ENCODE peak calls at places on chromosomes 1 and 21, in ten cellular contexts. One of them, this sample, is unnamed.

GRCh38 chr1:29515188-29515955 is 279.1 kb downstream of the PTPRU start:
- DNase-seq in foreskin fibroblast: no peak
- DNase-seq in HT-29: no peak
- DNase-seq in breast epithelium: no peak
- DNase-seq in T-helper 2 cell: no peak
- DNase-seq in stomach: peak
- DNase-seq in M059J: no peak
- DNase-seq in AG08396: no peak
- DNase-seq in astrocyte: no peak
- DNase-seq in mammary epithelial cell: no peak
- DNase-seq in this sample: no peak

GRCh38 chr1:62273953-62274352 is 45.3 kb downstream of the KANK4 start:
- DNase-seq in foreskin fibroblast: no peak
- DNase-seq in HT-29: no peak
- DNase-seq in breast epithelium: no peak
- DNase-seq in T-helper 2 cell: no peak
- DNase-seq in stomach: no peak
- DNase-seq in M059J: no peak
- DNase-seq in AG08396: no peak
- DNase-seq in astrocyte: no peak
- DNase-seq in mammary epithelial cell: no peak
- DNase-seq in this sample: no peak

GRCh38 chr21:33064623-33064996 is 5.3 kb upstream of the OLIG1 start:
- DNase-seq in foreskin fibroblast: no peak
- DNase-seq in HT-29: no peak
- DNase-seq in breast epithelium: no peak
- DNase-seq in T-helper 2 cell: no peak
- DNase-seq in stomach: no peak
- DNase-seq in M059J: no peak
- DNase-seq in AG08396: no peak
- DNase-seq in astrocyte: no peak
- DNase-seq in mammary epithelial cell: no peak
- DNase-seq in this sample: no peak

GRCh38 chr1:220901906-220902305 is 22.7 kb downstream of the HLX start:
- DNase-seq in foreskin fibroblast: no peak
- DNase-seq in HT-29: no peak
- DNase-seq in breast epithelium: no peak
- DNase-seq in T-helper 2 cell: no peak
- DNase-seq in stomach: no peak
- DNase-seq in M059J: peak
- DNase-seq in AG08396: peak
- DNase-seq in astrocyte: no peak
- DNase-seq in mammary epithelial cell: no peak
- DNase-seq in this sample: peak

GRCh38 chr1:199546323-199546722 is 481.2 kb upstream of the NR5A2 start:
- DNase-seq in foreskin fibroblast: peak
- DNase-seq in HT-29: no peak
- DNase-seq in breast epithelium: no peak
- DNase-seq in T-helper 2 cell: no peak
- DNase-seq in stomach: no peak
- DNase-seq in M059J: peak
- DNase-seq in AG08396: peak
- DNase-seq in astrocyte: peak
- DNase-seq in mammary epithelial cell: peak
- DNase-seq in this sample: peak

GRCh38 chr1:67532452-67533216 is 102.4 kb upstream of the SERBP1 start:
- DNase-seq in foreskin fibroblast: peak
- DNase-seq in HT-29: peak
- DNase-seq in breast epithelium: no peak
- DNase-seq in T-helper 2 cell: no peak
- DNase-seq in stomach: peak
- DNase-seq in M059J: peak
- DNase-seq in AG08396: peak
- DNase-seq in astrocyte: peak
- DNase-seq in mammary epithelial cell: peak
- DNase-seq in this sample: peak

GRCh38 chr1:214838351-214838750 is 235.4 kb downstream of the CENPF start:
- DNase-seq in foreskin fibroblast: peak
- DNase-seq in HT-29: no peak
- DNase-seq in breast epithelium: no peak
- DNase-seq in T-helper 2 cell: no peak
- DNase-seq in stomach: no peak
- DNase-seq in M059J: no peak
- DNase-seq in AG08396: no peak
- DNase-seq in astrocyte: peak
- DNase-seq in mammary epithelial cell: no peak
- DNase-seq in this sample: peak

GRCh38 chr1:72009170-72009569 is 273.2 kb downstream of the NEGR1 start:
- DNase-seq in foreskin fibroblast: no peak
- DNase-seq in HT-29: no peak
- DNase-seq in breast epithelium: no peak
- DNase-seq in T-helper 2 cell: no peak
- DNase-seq in stomach: no peak
- DNase-seq in M059J: no peak
- DNase-seq in AG08396: no peak
- DNase-seq in astrocyte: no peak
- DNase-seq in mammary epithelial cell: no peak
- DNase-seq in this sample: no peak

GRCh38 chr21:44532165-44532564 is 7.8 kb downstream of the KRTAP10-1 start:
- DNase-seq in foreskin fibroblast: no peak
- DNase-seq in HT-29: no peak
- DNase-seq in breast epithelium: peak
- DNase-seq in T-helper 2 cell: no peak
- DNase-seq in stomach: no peak
- DNase-seq in M059J: no peak
- DNase-seq in AG08396: no peak
- DNase-seq in astrocyte: no peak
- DNase-seq in mammary epithelial cell: no peak
- DNase-seq in this sample: no peak

GRCh38 chr21:41681336-41681801 is 85.5 kb downstream of the RIPK4 start:
- DNase-seq in foreskin fibroblast: no peak
- DNase-seq in HT-29: peak
- DNase-seq in breast epithelium: peak
- DNase-seq in T-helper 2 cell: no peak
- DNase-seq in stomach: peak
- DNase-seq in M059J: no peak
- DNase-seq in AG08396: no peak
- DNase-seq in astrocyte: no peak
- DNase-seq in mammary epithelial cell: peak
- DNase-seq in this sample: no peak

GRCh38 chr1:170931650-170932049 is 3.7 kb upstream of the MROH9 start:
- DNase-seq in foreskin fibroblast: no peak
- DNase-seq in HT-29: peak
- DNase-seq in breast epithelium: no peak
- DNase-seq in T-helper 2 cell: no peak
- DNase-seq in stomach: no peak
- DNase-seq in M059J: no peak
- DNase-seq in AG08396: no peak
- DNase-seq in astrocyte: no peak
- DNase-seq in mammary epithelial cell: no peak
- DNase-seq in this sample: no peak

GRCh38 chr1:87331319-87332269 is 2.9 kb downstream of the LMO4 start:
- DNase-seq in foreskin fibroblast: peak
- DNase-seq in HT-29: peak
- DNase-seq in breast epithelium: peak
- DNase-seq in T-helper 2 cell: peak
- DNase-seq in stomach: peak
- DNase-seq in M059J: peak
- DNase-seq in AG08396: peak
- DNase-seq in astrocyte: peak
- DNase-seq in mammary epithelial cell: peak
- DNase-seq in this sample: peak

GRCh38 chr1:92934395-92935378 is 26.6 kb downstream of the DIPK1A start:
- DNase-seq in foreskin fibroblast: peak
- DNase-seq in HT-29: no peak
- DNase-seq in breast epithelium: no peak
- DNase-seq in T-helper 2 cell: no peak
- DNase-seq in stomach: peak
- DNase-seq in M059J: peak
- DNase-seq in AG08396: peak
- DNase-seq in astrocyte: peak
- DNase-seq in mammary epithelial cell: peak
- DNase-seq in this sample: peak

GRCh38 chr1:85371021-85371420 is 93.9 kb downstream of the DDAH1 start:
- DNase-seq in foreskin fibroblast: no peak
- DNase-seq in HT-29: no peak
- DNase-seq in breast epithelium: no peak
- DNase-seq in T-helper 2 cell: no peak
- DNase-seq in stomach: no peak
- DNase-seq in M059J: no peak
- DNase-seq in AG08396: no peak
- DNase-seq in astrocyte: no peak
- DNase-seq in mammary epithelial cell: no peak
- DNase-seq in this sample: no peak

GRCh38 chr1:33738976-33739375 is 124.9 kb upstream of the HMGB4 start:
- DNase-seq in foreskin fibroblast: no peak
- DNase-seq in HT-29: no peak
- DNase-seq in breast epithelium: no peak
- DNase-seq in T-helper 2 cell: no peak
- DNase-seq in stomach: no peak
- DNase-seq in M059J: no peak
- DNase-seq in AG08396: no peak
- DNase-seq in astrocyte: no peak
- DNase-seq in mammary epithelial cell: no peak
- DNase-seq in this sample: no peak

GRCh38 chr21:36188081-36188681 is 31.6 kb downstream of the DOP1B start:
- DNase-seq in foreskin fibroblast: no peak
- DNase-seq in HT-29: peak
- DNase-seq in breast epithelium: peak
- DNase-seq in T-helper 2 cell: no peak
- DNase-seq in stomach: peak
- DNase-seq in M059J: no peak
- DNase-seq in AG08396: no peak
- DNase-seq in astrocyte: no peak
- DNase-seq in mammary epithelial cell: no peak
- DNase-seq in this sample: no peak

GRCh38 chr1:145961425-145962156 is 2.8 kb downstream of the ANKRD34A start:
- DNase-seq in foreskin fibroblast: peak
- DNase-seq in HT-29: no peak
- DNase-seq in breast epithelium: no peak
- DNase-seq in T-helper 2 cell: no peak
- DNase-seq in stomach: no peak
- DNase-seq in M059J: peak
- DNase-seq in AG08396: peak
- DNase-seq in astrocyte: no peak
- DNase-seq in mammary epithelial cell: no peak
- DNase-seq in this sample: no peak

GRCh38 chr1:214638474-214638807 is 35.4 kb downstream of the CENPF start:
- DNase-seq in foreskin fibroblast: no peak
- DNase-seq in HT-29: no peak
- DNase-seq in breast epithelium: no peak
- DNase-seq in T-helper 2 cell: no peak
- DNase-seq in stomach: no peak
- DNase-seq in M059J: no peak
- DNase-seq in AG08396: no peak
- DNase-seq in astrocyte: no peak
- DNase-seq in mammary epithelial cell: no peak
- DNase-seq in this sample: no peak

GRCh38 chr1:29504266-29504665 is 267.9 kb downstream of the PTPRU start:
- DNase-seq in foreskin fibroblast: no peak
- DNase-seq in HT-29: no peak
- DNase-seq in breast epithelium: no peak
- DNase-seq in T-helper 2 cell: no peak
- DNase-seq in stomach: peak
- DNase-seq in M059J: peak
- DNase-seq in AG08396: peak
- DNase-seq in astrocyte: peak
- DNase-seq in mammary epithelial cell: no peak
- DNase-seq in this sample: no peak

GRCh38 chr1:153520818-153521476 is 14.8 kb downstream of the S100A6 start:
- DNase-seq in foreskin fibroblast: no peak
- DNase-seq in HT-29: peak
- DNase-seq in breast epithelium: no peak
- DNase-seq in T-helper 2 cell: no peak
- DNase-seq in stomach: no peak
- DNase-seq in M059J: peak
- DNase-seq in AG08396: no peak
- DNase-seq in astrocyte: no peak
- DNase-seq in mammary epithelial cell: peak
- DNase-seq in this sample: no peak

GRCh38 chr1:96365596-96365995 is 356.0 kb upstream of the PTBP2 start:
- DNase-seq in foreskin fibroblast: peak
- DNase-seq in HT-29: no peak
- DNase-seq in breast epithelium: no peak
- DNase-seq in T-helper 2 cell: no peak
- DNase-seq in stomach: no peak
- DNase-seq in M059J: peak
- DNase-seq in AG08396: no peak
- DNase-seq in astrocyte: peak
- DNase-seq in mammary epithelial cell: no peak
- DNase-seq in this sample: no peak